ENCODE peak calls at places on chromosomes 2 and 18, in seven cellular contexts. H is GM12878; E is endothelial cell; K is heart right ventricle; V is CD8-positive, alpha-beta T cell; N is fibroblast of mammary gland; X is spleen. L is an unnamed sample.

GRCh38 chr2:63639344-63639743 is 50.6 kb downstream of the MDH1 start:
- DNase-seq in V (no peak), K (no peak), E (no peak), X (no peak), N (no peak), H (no peak), L (no peak)

GRCh38 chr2:152602750-152603149 is 114.5 kb downstream of the PRPF40A start:
- DNase-seq in E (no peak), K (no peak), X (no peak), N (no peak), V (no peak), H (no peak), L (no peak)

GRCh38 chr2:108577099-108577498 is 42.8 kb downstream of the LIMS1 start:
- DNase-seq in N (no peak), K (no peak), V (no peak), X (no peak), H (no peak), E (no peak), L (no peak)

GRCh38 chr2:50346104-50346503 is 685.8 kb downstream of the NRXN1 start:
- DNase-seq in V (no peak), H (no peak), E (peak; percentile 20), K (no peak), X (peak; percentile 56), N (no peak), L (no peak)

GRCh38 chr2:176134978-176135575 is 5.6 kb downstream of the HOXD8 start:
- DNase-seq in E (no peak), K (no peak), X (no peak), H (no peak), N (peak; percentile 64), V (no peak), L (no peak)

GRCh38 chr2:196314780-196315179 is 143.4 kb upstream of the STK17B start:
- DNase-seq in N (peak; percentile 34), X (no peak), K (peak; percentile 65), V (no peak), E (no peak), H (no peak), L (no peak)

GRCh38 chr2:191703079-191703725 is 25.3 kb downstream of the NABP1 start:
- DNase-seq in V (no peak), X (no peak), N (no peak), H (no peak), K (no peak), E (no peak), L (no peak)

GRCh38 chr2:55364189-55365055 is 55.2 kb downstream of the CCDC88A start:
- DNase-seq in N (peak; percentile 98), K (peak; percentile 69), H (no peak), E (no peak), X (no peak), V (no peak), L (no peak)

GRCh38 chr2:217732995-217733394 is 269.8 kb downstream of the TNS1 start:
- DNase-seq in V (no peak), E (no peak), H (no peak), K (no peak), X (no peak), N (peak; percentile 79), L (no peak)

GRCh38 chr2:50787636-50788035 is 244.3 kb downstream of the NRXN1 start:
- DNase-seq in X (no peak), V (no peak), K (no peak), N (no peak), H (no peak), E (no peak), L (no peak)

GRCh38 chr2:106771811-106772210 is 114.2 kb downstream of the ST6GAL2 start:
- DNase-seq in N (no peak), V (no peak), H (no peak), X (no peak), K (no peak), E (no peak), L (no peak)

GRCh38 chr2:14401838-14402237 is 230.7 kb upstream of the LRATD1 start:
- DNase-seq in V (no peak), K (no peak), N (no peak), X (no peak), H (no peak), E (no peak), L (no peak)

GRCh38 chr2:233259745-233260144 is 8.3 kb downstream of the ATG16L1 start:
- DNase-seq in V (no peak), K (no peak), E (no peak), N (no peak), H (no peak), X (no peak), L (no peak)

GRCh38 chr2:155645771-155646170 is 686.8 kb downstream of the NR4A2 start:
- DNase-seq in X (no peak), V (no peak), K (no peak), N (peak; percentile 2), H (no peak), E (no peak), L (no peak)

GRCh38 chr2:18436408-18437077 is 123.9 kb downstream of the RDH14 start:
- DNase-seq in H (no peak), N (peak; percentile 67), X (no peak), V (no peak), E (no peak), K (no peak), L (no peak)

GRCh38 chr2:114807666-114808065 is 365.2 kb downstream of the DPP10 start:
- DNase-seq in H (no peak), V (no peak), N (no peak), K (no peak), E (no peak), X (no peak), L (no peak)

GRCh38 chr18:38241216-38241615 is 675.6 kb upstream of the CELF4 start:
- DNase-seq in N (no peak), K (no peak), H (no peak), V (no peak), X (no peak), E (no peak), L (no peak)

GRCh38 chr2:191030521-191031154 is 16.7 kb upstream of the STAT1 start:
- DNase-seq in H (no peak), X (no peak), E (peak; percentile 27), V (peak; percentile 41), K (no peak), N (peak; percentile 63), L (no peak)

GRCh38 chr2:186059096-186059495 is 320.5 kb downstream of the FSIP2 start:
- DNase-seq in K (peak; percentile 16), E (no peak), H (no peak), N (peak; percentile 6), X (no peak), V (no peak), L (no peak)

GRCh38 chr2:182716665-182716990 is 571 bp downstream of the DNAJC10 start:
- DNase-seq in H (no peak), E (no peak), X (peak; percentile 75), N (no peak), V (no peak), K (no peak), L (no peak)

GRCh38 chr2:28389399-28390240 is 3.0 kb upstream of the FOSL2 start:
- DNase-seq in X (peak; percentile 11), H (no peak), E (no peak), K (no peak), V (no peak), N (no peak), L (no peak)
- TF ChIP-seq CTCF in X (no peak), H (no peak), E (no peak), K (no peak), V (no peak), N (no peak), L (no peak)

GRCh38 chr2:220154243-220154642 is 526.8 kb downstream of the SLC4A3 start:
- DNase-seq in E (no peak), K (no peak), V (no peak), H (no peak), X (no peak), N (no peak), L (no peak)
- TF ChIP-seq CTCF in E (peak; percentile 22), K (no peak), V (no peak), H (no peak), X (no peak), N (peak; percentile 25), L (no peak)

DNA sequence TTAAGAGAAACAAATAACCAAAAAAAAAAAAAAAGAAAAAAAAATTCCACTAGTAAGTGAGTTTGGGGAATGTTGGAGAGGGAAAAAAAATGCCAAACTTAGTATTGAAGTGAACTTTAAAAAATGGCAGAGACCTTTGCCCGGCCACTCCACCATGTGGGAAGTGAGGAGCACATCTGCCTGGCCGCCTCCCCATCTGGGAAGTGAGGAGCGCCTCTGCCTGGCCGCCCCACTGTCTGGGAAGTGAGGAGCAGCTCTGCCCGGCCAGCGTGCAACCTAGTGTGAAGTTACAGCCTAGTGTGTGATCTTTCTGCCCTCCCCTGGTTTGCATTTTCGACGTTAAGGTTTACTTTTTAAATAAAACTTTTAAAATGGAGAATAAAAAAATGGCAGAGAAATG is 33.9 kb upstream of the VIT start:
- DNase-seq in E (no peak), H (no peak), V (no peak), N (no peak), X (no peak), K (no peak), L (no peak)
- TF ChIP-seq CTCF in E (no peak), H (no peak), V (no peak), N (no peak), X (no peak), K (no peak), L (no peak)

GRCh38 chr2:230447455-230448451 is 31.8 kb downstream of the SP100 start:
- DNase-seq in H (peak; percentile 84), K (no peak), X (no peak), E (no peak), N (no peak), V (no peak), L (peak; percentile 71)
- TF ChIP-seq CTCF in H (no peak), K (no peak), X (no peak), E (no peak), N (no peak), V (no peak), L (no peak)